ENCODE peak calls at places on chromosome 12, in ten cellular contexts. Q is upper lobe of left lung, Y is ovary, N is cardiac muscle cell, P is NB4, U is HCT116, H is astrocyte, C is skeletal muscle cell, A is osteoblast, I is adrenal gland. W is an unnamed sample.
A peak's percentile ranks its signal among the peaks of the same experiment; 100 is the strongest.

GRCh38 chr12:3177778-3178435 is 100.7 kb downstream of the TSPAN9 start:
- DNase-seq in I (no peak), C (no peak), U (no peak), Y (no peak), A (no peak), H (no peak), P (no peak), N (no peak), Q (no peak), W (no peak)

GRCh38 chr12:124041907-124042306 is 68.9 kb downstream of the ZNF664 start:
- DNase-seq in A (no peak), C (no peak), Q (no peak), U (no peak), N (no peak), I (no peak), H (no peak), P (no peak), Y (no peak), W (no peak)

GRCh38 chr12:2284321-2284813 is 231.6 kb downstream of the CACNA1C start:
- DNase-seq in Q (no peak), U (no peak), N (peak; percentile 93), A (no peak), H (peak; percentile 92), C (peak; percentile 72), I (no peak), Y (no peak), P (peak; percentile 78), W (peak; percentile 94)

GRCh38 chr12:3241621-3242020 is 164.4 kb downstream of the TSPAN9 start:
- DNase-seq in A (no peak), Y (no peak), U (no peak), N (no peak), P (no peak), H (no peak), I (no peak), C (no peak), Q (no peak), W (no peak)

GRCh38 chr12:21547437-21547836 is 21.3 kb downstream of the SPX start:
- DNase-seq in P (no peak), A (no peak), U (no peak), Y (no peak), I (no peak), N (no peak), Q (no peak), H (no peak), C (no peak), W (no peak)

GRCh38 chr12:39798429-39798828 is 178.8 kb upstream of the ABCD2 start:
- DNase-seq in H (no peak), N (no peak), C (no peak), P (no peak), Q (peak; percentile 70), I (no peak), A (no peak), Y (no peak), U (no peak), W (no peak)

GRCh38 chr12:119576915-119577314 is 16.7 kb upstream of the TMEM233 start:
- DNase-seq in Y (no peak), A (no peak), P (no peak), U (no peak), I (no peak), H (no peak), Q (no peak), C (no peak), N (no peak), W (no peak)

GRCh38 chr12:62689042-62689839 is 222.6 kb downstream of the MON2 start:
- DNase-seq in U (no peak), Q (no peak), P (no peak), I (no peak), A (no peak), Y (no peak), N (peak; percentile 18), C (no peak), H (peak; percentile 38), W (peak; percentile 36)

GRCh38 chr12:6970096-6970527 is 352 bp downstream of the PHB2 start:
- DNase-seq in H (no peak), N (no peak), Y (no peak), Q (no peak), I (peak; percentile 55), P (no peak), A (no peak), U (no peak), C (no peak), W (no peak)
- H3K4me3 ChIP-seq in H (peak overlapping the region; percentile 97), N (peak overlapping the region; percentile 86), Y (peak overlapping the region; percentile 78), Q (peak overlapping the region; percentile 87), I (peak overlapping the region; percentile 93), P (peak overlapping the region; percentile 97), A (peak overlapping the region; percentile 100), U (peak overlapping the region; percentile 100), C (peak overlapping the region; percentile 99), W (peak overlapping the region; percentile 92)

GRCh38 chr12:113103756-113104450 is 31.7 kb downstream of the RASAL1 start:
- DNase-seq in Q (peak; percentile 53), N (no peak), C (no peak), U (no peak), H (no peak), A (peak; percentile 69), P (no peak), I (peak; percentile 59), Y (no peak), W (no peak)
- H3K4me3 ChIP-seq in Q (peak overlapping the region; percentile 18), N (peak overlapping the region; percentile 15), C (no peak overlapping the region), U (no peak overlapping the region), H (no peak overlapping the region), A (no peak overlapping the region), P (no peak overlapping the region), I (peak overlapping the region; percentile 10), Y (no peak overlapping the region), W (no peak overlapping the region)

GRCh38 chr12:51388826-51389225 is 2.4 kb downstream of the GALNT6 start:
- DNase-seq in Y (no peak), I (no peak), Q (no peak), U (no peak), N (no peak), C (no peak), H (no peak), A (no peak), P (no peak), W (no peak)
- H3K4me3 ChIP-seq in Y (no peak overlapping the region), I (no peak overlapping the region), Q (no peak overlapping the region), U (no peak overlapping the region), N (no peak overlapping the region), C (no peak overlapping the region), H (no peak overlapping the region), A (no peak overlapping the region), P (no peak overlapping the region), W (no peak overlapping the region)

DNA sequence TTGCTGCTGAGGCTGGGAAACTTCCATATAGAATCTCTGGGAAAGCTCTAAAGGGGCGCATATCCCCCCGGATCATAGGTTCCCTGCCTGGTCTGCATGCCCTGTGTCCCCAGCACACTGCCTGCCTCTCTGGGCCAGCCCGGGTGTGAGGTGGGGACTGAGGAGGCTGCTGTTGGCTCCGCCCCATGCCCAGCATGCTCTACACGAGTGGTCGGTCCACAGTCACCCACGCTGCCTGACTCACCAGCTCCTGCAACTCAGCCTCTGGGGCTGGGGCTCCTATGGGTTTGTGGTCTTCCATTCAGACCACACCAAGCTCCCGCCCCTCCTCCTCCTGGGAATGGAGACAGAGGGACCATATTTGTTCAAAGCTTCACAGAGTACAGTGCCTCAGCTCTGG is 88.5 kb upstream of the ANO2 start:
- DNase-seq in C (no peak), U (no peak), Q (no peak), Y (no peak), N (no peak), P (no peak), I (no peak), A (peak; percentile 21), H (peak; percentile 12), W (peak; percentile 27)
- H3K4me3 ChIP-seq in C (no peak overlapping the region), U (no peak overlapping the region), Q (no peak overlapping the region), Y (no peak overlapping the region), N (no peak overlapping the region), P (no peak overlapping the region), I (no peak overlapping the region), A (no peak overlapping the region), H (no peak overlapping the region), W (no peak overlapping the region)

GRCh38 chr12:106759526-106760183 is 14.8 kb upstream of the RIC8B start:
- DNase-seq in Y (no peak), I (no peak), C (no peak), P (no peak), N (no peak), A (no peak), Q (peak; percentile 33), U (no peak), H (no peak), W (no peak)
- H3K4me3 ChIP-seq in Y (no peak overlapping the region), I (no peak overlapping the region), C (no peak overlapping the region), P (peak overlapping the region; percentile 14), N (no peak overlapping the region), A (no peak overlapping the region), Q (no peak overlapping the region), U (no peak overlapping the region), H (no peak overlapping the region), W (no peak overlapping the region)

GRCh38 chr12:34190054-34190453 is 167.8 kb downstream of the ALG10 start:
- DNase-seq in U (no peak), Y (no peak), C (no peak), I (no peak), N (no peak), P (no peak), H (no peak), A (no peak), Q (no peak), W (no peak)
- H3K4me3 ChIP-seq in U (no peak overlapping the region), Y (no peak overlapping the region), C (no peak overlapping the region), I (no peak overlapping the region), N (no peak overlapping the region), P (no peak overlapping the region), H (no peak overlapping the region), A (no peak overlapping the region), Q (no peak overlapping the region), W (no peak overlapping the region)

GRCh38 chr12:54977857-54978256 is 6.7 kb downstream of the TESPA1 start:
- DNase-seq in A (no peak), C (no peak), I (no peak), H (no peak), P (no peak), Q (no peak), N (no peak), Y (no peak), U (no peak), W (no peak)
- H3K4me3 ChIP-seq in A (no peak overlapping the region), C (no peak overlapping the region), I (no peak overlapping the region), H (no peak overlapping the region), P (no peak overlapping the region), Q (no peak overlapping the region), N (no peak overlapping the region), Y (no peak overlapping the region), U (no peak overlapping the region), W (no peak overlapping the region)